ENCODE peak calls at places on chromosomes 4 and X, in six cellular contexts. L, Z, V, Y, D and K are unnamed samples.

GRCh38 chrX:112058766-112059165 is 23.8 kb downstream of the TRPC5 start:
- DNase-seq in L (no peak), Z (no peak), V (no peak), Y (no peak), D (no peak), K (no peak)

GRCh38 chrX:149185087-149185486 is 320.0 kb downstream of the IDS start:
- DNase-seq in L (no peak), Z (no peak), V (no peak), Y (no peak), D (no peak), K (no peak)

GRCh38 chrX:50812995-50813842 is 775 bp downstream of the SHROOM4 start:
- DNase-seq in L (peak), Z (peak), V (peak), Y (peak), D (no peak), K (peak)

GRCh38 chr4:146099585-146099984 is 75.9 kb upstream of the LSM6 start:
- DNase-seq in L (no peak), Z (no peak), V (no peak), Y (no peak), D (no peak), K (no peak)

GRCh38 chrX:68829594-68830485 is 1.0 kb downstream of the EFNB1 start:
- DNase-seq in L (peak), Z (peak), V (no peak), Y (peak), D (no peak), K (no peak)

GRCh38 chr4:129092636-129093172 is 635 bp downstream of the SCLT1 start:
- DNase-seq in L (no peak), Z (no peak), V (no peak), Y (no peak), D (no peak), K (no peak)

GRCh38 chr4:116480486-116480990 is 604.8 kb downstream of the TRAM1L1 start:
- DNase-seq in L (no peak), Z (no peak), V (no peak), Y (no peak), D (no peak), K (no peak)

GRCh38 chrX:41761702-41762101 is 37.7 kb downstream of the GPR82 start:
- DNase-seq in L (no peak), Z (no peak), V (no peak), Y (no peak), D (no peak), K (no peak)

GRCh38 chrX:77945910-77946309 is 23.5 kb downstream of the PGAM4 start:
- DNase-seq in L (no peak), Z (no peak), V (no peak), Y (no peak), D (no peak), K (no peak)

GRCh38 chr4:124710253-124710849 is 2.2 kb downstream of the ANKRD50 start:
- DNase-seq in L (no peak), Z (no peak), V (no peak), Y (no peak), D (no peak), K (peak)

GRCh38 chrX:13791559-13791958 is 25.3 kb downstream of the GPM6B start:
- DNase-seq in L (no peak), Z (no peak), V (no peak), Y (no peak), D (no peak), K (no peak)

GRCh38 chrX:25144043-25144940 is 128.5 kb upstream of the ARX start:
- DNase-seq in L (peak), Z (peak), V (peak), Y (peak), D (peak), K (peak)

GRCh38 chr4:109559625-109559982 is 442 bp upstream of the MCUB start:
- DNase-seq in L (no peak), Z (peak), V (no peak), Y (peak), D (no peak), K (no peak)

GRCh38 chr4:93633721-93634120 is 194.8 kb upstream of the ATOH1 start:
- DNase-seq in L (no peak), Z (no peak), V (no peak), Y (no peak), D (no peak), K (no peak)

GRCh38 chr4:8847764-8848163 is 23.9 kb downstream of the HMX1 start:
- DNase-seq in L (peak), Z (peak), V (no peak), Y (peak), D (no peak), K (no peak)

GRCh38 chrX:149371984-149372383 is 133.1 kb downstream of the IDS start:
- DNase-seq in L (no peak), Z (no peak), V (no peak), Y (no peak), D (no peak), K (no peak)

GRCh38 chr4:1910643-1911042 is 39.5 kb downstream of the NSD2 start:
- DNase-seq in L (no peak), Z (peak), V (peak), Y (peak), D (peak), K (peak)

GRCh38 chrX:85391185-85391878 is 11.9 kb upstream of the POF1B start:
- DNase-seq in L (no peak), Z (no peak), V (no peak), Y (no peak), D (no peak), K (no peak)

GRCh38 chr4:133856736-133857355 is 344.7 kb downstream of the PABPC4L start:
- DNase-seq in L (no peak), Z (no peak), V (no peak), Y (no peak), D (no peak), K (no peak)

GRCh38 chr4:77618383-77619241 is 13.0 kb downstream of the CXCL13 start:
- DNase-seq in L (peak), Z (peak), V (peak), Y (peak), D (no peak), K (peak)

GRCh38 chr4:83516042-83516772 is 19.7 kb upstream of the GPAT3 start:
- DNase-seq in L (no peak), Z (no peak), V (no peak), Y (no peak), D (no peak), K (no peak)

GRCh38 chrX:27660878-27661277 is 70.7 kb downstream of the DCAF8L2 start:
- DNase-seq in L (no peak), Z (no peak), V (no peak), Y (no peak), D (no peak), K (no peak)

GRCh38 chrX:17472424-17472823 is 97.4 kb downstream of the NHS start:
- DNase-seq in L (no peak), Z (no peak), V (no peak), Y (no peak), D (no peak), K (no peak)

GRCh38 chr4:184850431-184851199 is 24.8 kb upstream of the ACSL1 start:
- DNase-seq in L (no peak), Z (no peak), V (no peak), Y (no peak), D (peak), K (no peak)

GRCh38 chr4:36081185-36081584 is 163.1 kb downstream of the ARAP2 start:
- DNase-seq in L (no peak), Z (no peak), V (no peak), Y (no peak), D (no peak), K (no peak)

GRCh38 chrX:10548681-10549080 is 71.7 kb downstream of the MID1 start:
- DNase-seq in L (no peak), Z (no peak), V (no peak), Y (no peak), D (no peak), K (no peak)

GRCh38 chrX:154596290-154596929 is 11.5 kb downstream of the CTAG1A start:
- DNase-seq in L (no peak), Z (peak), V (no peak), Y (peak), D (peak), K (peak)

GRCh38 chrX:20514358-20514757 is 247.6 kb upstream of the RPS6KA3 start:
- DNase-seq in L (no peak), Z (no peak), V (no peak), Y (no peak), D (no peak), K (no peak)

GRCh38 chrX:11214346-11215190 is 78.6 kb upstream of the AMELX start:
- DNase-seq in L (no peak), Z (no peak), V (no peak), Y (no peak), D (no peak), K (no peak)

GRCh38 chr4:7769936-7770674 is 169.6 kb downstream of the AFAP1 start:
- DNase-seq in L (peak), Z (peak), V (no peak), Y (peak), D (no peak), K (no peak)

GRCh38 chrX:77785400-77785745 is 643 bp downstream of the ATRX start:
- DNase-seq in L (no peak), Z (no peak), V (no peak), Y (peak), D (no peak), K (no peak)

GRCh38 chrX:72716766-72717165 is 2.7 kb upstream of the PHKA1 start:
- DNase-seq in L (no peak), Z (no peak), V (no peak), Y (no peak), D (no peak), K (no peak)

GRCh38 chr4:27638163-27638915 is 777.7 kb downstream of the STIM2 start:
- DNase-seq in L (no peak), Z (no peak), V (no peak), Y (no peak), D (no peak), K (no peak)

GRCh38 chr4:3201718-3202702 is 46.9 kb upstream of the MSANTD1 start:
- DNase-seq in L (no peak), Z (no peak), V (peak), Y (no peak), D (no peak), K (peak)

GRCh38 chr4:100984901-100985300 is 362.4 kb downstream of the PPP3CA start:
- DNase-seq in L (no peak), Z (no peak), V (no peak), Y (no peak), D (no peak), K (no peak)

GRCh38 chrX:47169273-47169672 is 24.3 kb downstream of the RBM10 start:
- DNase-seq in L (no peak), Z (no peak), V (peak), Y (no peak), D (no peak), K (no peak)

GRCh38 chr4:1342003-1342402 is 5.0 kb upstream of the UVSSA start:
- DNase-seq in L (no peak), Z (no peak), V (no peak), Y (no peak), D (no peak), K (no peak)

GRCh38 chrX:154355094-154355775 is 19.2 kb downstream of the FLNA start:
- DNase-seq in L (no peak), Z (no peak), V (no peak), Y (no peak), D (no peak), K (no peak)

GRCh38 chr4:77821775-77822174 is 2.6 kb upstream of the CNOT6L start:
- DNase-seq in L (no peak), Z (no peak), V (no peak), Y (no peak), D (no peak), K (no peak)

DNA sequence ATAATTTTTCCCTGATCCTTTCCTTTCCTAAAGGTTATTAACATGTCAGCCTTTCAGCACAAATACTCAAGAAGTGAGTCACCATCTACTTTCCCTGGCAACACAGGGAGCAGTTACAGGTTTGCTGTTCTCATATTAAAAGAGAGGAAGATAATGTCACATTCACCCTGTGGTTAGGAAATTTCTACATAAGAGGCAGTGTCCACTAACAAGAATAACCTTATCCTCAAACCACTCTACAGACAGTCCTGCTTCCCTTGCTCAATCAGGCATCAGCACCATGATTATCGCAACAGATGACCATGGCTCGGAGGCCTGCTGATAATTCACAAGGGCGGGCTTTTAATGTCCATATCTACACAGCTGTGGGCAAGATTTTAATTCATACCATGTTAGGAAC is 30.9 kb downstream of the RNF150 start:
- DNase-seq in L (no peak), Z (no peak), V (no peak), Y (no peak), D (no peak), K (no peak)
- TF ChIP-seq POLR2AphosphoS5 in L (no peak), Z (no peak), V (no peak), Y (no peak), D (no peak), K (no peak)

GRCh38 chr4:112655270-112655669 is 18.3 kb downstream of the LARP7 start:
- DNase-seq in L (no peak), Z (no peak), V (no peak), Y (no peak), D (no peak), K (no peak)
- H3K27ac ChIP-seq in L (no peak), Z (peak), V (no peak), Y (peak), D (no peak), K (no peak)

GRCh38 chr4:10281996-10282395 is 165.4 kb upstream of the WDR1 start:
- DNase-seq in L (no peak), Z (no peak), V (no peak), Y (no peak), D (no peak), K (no peak)
- TF ChIP-seq POLR2AphosphoS5 in L (no peak), Z (no peak), V (no peak), Y (no peak), D (no peak), K (no peak)

GRCh38 chr4:75494563-75494962 is 19.6 kb downstream of the RCHY1 start:
- DNase-seq in L (no peak), Z (no peak), V (no peak), Y (no peak), D (no peak), K (no peak)
- H3K27ac ChIP-seq in L (peak), Z (no peak), V (no peak), Y (no peak), D (peak), K (no peak)